ENCODE peak calls at places on chromosomes 5 and 9, in four cellular contexts. One of them, this sample, is unnamed.

GRCh38 chr5:109239501-109239900 is 170.3 kb downstream of the PJA2 start:
- DNase-seq in fibroblast of mammary gland: no peak
- DNase-seq in hypothalamus: no peak
- DNase-seq in NCI-H510A treated with DMSO at 0.1 percent for 48 hours: no peak
- DNase-seq in this sample: no peak

GRCh38 chr9:105127863-105128220 is 116.6 kb upstream of the SLC44A1 start:
- DNase-seq in fibroblast of mammary gland: no peak
- DNase-seq in hypothalamus: no peak
- DNase-seq in NCI-H510A treated with DMSO at 0.1 percent for 48 hours: no peak
- DNase-seq in this sample: no peak

GRCh38 chr9:87063246-87063645 is 115.9 kb upstream of the GAS1 start:
- DNase-seq in fibroblast of mammary gland: peak
- DNase-seq in hypothalamus: no peak
- DNase-seq in NCI-H510A treated with DMSO at 0.1 percent for 48 hours: no peak
- DNase-seq in this sample: no peak

GRCh38 chr5:173771743-173772406 is 116.3 kb upstream of the CPEB4 start:
- DNase-seq in fibroblast of mammary gland: no peak
- DNase-seq in hypothalamus: no peak
- DNase-seq in NCI-H510A treated with DMSO at 0.1 percent for 48 hours: no peak
- DNase-seq in this sample: no peak

GRCh38 chr5:143355710-143356109 is 47.8 kb downstream of the NR3C1 start:
- DNase-seq in fibroblast of mammary gland: peak
- DNase-seq in hypothalamus: no peak
- DNase-seq in NCI-H510A treated with DMSO at 0.1 percent for 48 hours: peak
- DNase-seq in this sample: peak

GRCh38 chr5:148846930-148847329 is 20.5 kb downstream of the ADRB2 start:
- DNase-seq in fibroblast of mammary gland: peak
- DNase-seq in hypothalamus: no peak
- DNase-seq in NCI-H510A treated with DMSO at 0.1 percent for 48 hours: no peak
- DNase-seq in this sample: no peak

GRCh38 chr5:147642666-147643065 is 132.8 kb upstream of the DPYSL3 start:
- DNase-seq in fibroblast of mammary gland: no peak
- DNase-seq in hypothalamus: no peak
- DNase-seq in NCI-H510A treated with DMSO at 0.1 percent for 48 hours: no peak
- DNase-seq in this sample: no peak

GRCh38 chr5:132226516-132227234 is 978 bp downstream of the P4HA2 start:
- DNase-seq in fibroblast of mammary gland: peak
- DNase-seq in hypothalamus: no peak
- DNase-seq in NCI-H510A treated with DMSO at 0.1 percent for 48 hours: no peak
- DNase-seq in this sample: no peak

GRCh38 chr5:112799661-112800060 is 61.4 kb upstream of the SRP19 start:
- DNase-seq in fibroblast of mammary gland: no peak
- DNase-seq in hypothalamus: no peak
- DNase-seq in NCI-H510A treated with DMSO at 0.1 percent for 48 hours: no peak
- DNase-seq in this sample: no peak

GRCh38 chr9:120935383-120935857 is 8.8 kb upstream of the TRAF1 start:
- DNase-seq in fibroblast of mammary gland: peak
- DNase-seq in hypothalamus: peak
- DNase-seq in NCI-H510A treated with DMSO at 0.1 percent for 48 hours: peak
- DNase-seq in this sample: peak

GRCh38 chr5:84248013-84248412 is 136.7 kb downstream of the EDIL3 start:
- DNase-seq in fibroblast of mammary gland: no peak
- DNase-seq in hypothalamus: no peak
- DNase-seq in NCI-H510A treated with DMSO at 0.1 percent for 48 hours: no peak
- DNase-seq in this sample: peak

GRCh38 chr9:129863059-129863690 is 27.9 kb downstream of the USP20 start:
- DNase-seq in fibroblast of mammary gland: peak
- DNase-seq in hypothalamus: no peak
- DNase-seq in NCI-H510A treated with DMSO at 0.1 percent for 48 hours: no peak
- DNase-seq in this sample: no peak

GRCh38 chr5:105806601-105807000 is 1864.1 kb downstream of the EFNA5 start:
- DNase-seq in fibroblast of mammary gland: no peak
- DNase-seq in hypothalamus: no peak
- DNase-seq in NCI-H510A treated with DMSO at 0.1 percent for 48 hours: no peak
- DNase-seq in this sample: no peak

GRCh38 chr5:160366230-160366629 is 4.2 kb downstream of the C1QTNF2 start:
- DNase-seq in fibroblast of mammary gland: no peak
- DNase-seq in hypothalamus: no peak
- DNase-seq in NCI-H510A treated with DMSO at 0.1 percent for 48 hours: no peak
- DNase-seq in this sample: no peak

GRCh38 chr5:142012186-142012785 is 541 bp downstream of the GNPDA1 start:
- DNase-seq in fibroblast of mammary gland: peak
- DNase-seq in hypothalamus: peak
- DNase-seq in NCI-H510A treated with DMSO at 0.1 percent for 48 hours: peak
- DNase-seq in this sample: no peak

GRCh38 chr5:108503986-108504385 is 122.1 kb upstream of the FBXL17 start:
- DNase-seq in fibroblast of mammary gland: peak
- DNase-seq in hypothalamus: no peak
- DNase-seq in NCI-H510A treated with DMSO at 0.1 percent for 48 hours: no peak
- DNase-seq in this sample: no peak

GRCh38 chr5:95842955-95843544 is 20.5 kb upstream of the GLRX start:
- DNase-seq in fibroblast of mammary gland: peak
- DNase-seq in hypothalamus: no peak
- DNase-seq in NCI-H510A treated with DMSO at 0.1 percent for 48 hours: no peak
- DNase-seq in this sample: no peak

GRCh38 chr5:169107316-169107715 is 193.6 kb downstream of the SLIT3 start:
- DNase-seq in fibroblast of mammary gland: no peak
- DNase-seq in hypothalamus: no peak
- DNase-seq in NCI-H510A treated with DMSO at 0.1 percent for 48 hours: no peak
- DNase-seq in this sample: no peak

GRCh38 chr5:21263361-21263760 is 1275.4 kb upstream of the CDH18 start:
- DNase-seq in fibroblast of mammary gland: no peak
- DNase-seq in hypothalamus: no peak
- DNase-seq in NCI-H510A treated with DMSO at 0.1 percent for 48 hours: no peak
- DNase-seq in this sample: no peak

GRCh38 chr5:5605170-5605764 is 182.8 kb downstream of the ICE1 start:
- DNase-seq in fibroblast of mammary gland: no peak
- DNase-seq in hypothalamus: no peak
- DNase-seq in NCI-H510A treated with DMSO at 0.1 percent for 48 hours: no peak
- DNase-seq in this sample: no peak

GRCh38 chr5:5436206-5436765 is 13.8 kb downstream of the ICE1 start:
- DNase-seq in fibroblast of mammary gland: no peak
- DNase-seq in hypothalamus: no peak
- DNase-seq in NCI-H510A treated with DMSO at 0.1 percent for 48 hours: no peak
- DNase-seq in this sample: no peak

GRCh38 chr5:90294604-90295003 is 115.0 kb downstream of the CETN3 start:
- DNase-seq in fibroblast of mammary gland: no peak
- DNase-seq in hypothalamus: no peak
- DNase-seq in NCI-H510A treated with DMSO at 0.1 percent for 48 hours: peak
- DNase-seq in this sample: no peak

GRCh38 chr5:124438390-124439380 is 307.8 kb downstream of the ZNF608 start:
- DNase-seq in fibroblast of mammary gland: no peak
- DNase-seq in hypothalamus: peak
- DNase-seq in NCI-H510A treated with DMSO at 0.1 percent for 48 hours: peak
- DNase-seq in this sample: no peak

GRCh38 chr9:2963307-2963706 is 119.4 kb upstream of the PUM3 start:
- DNase-seq in fibroblast of mammary gland: no peak
- DNase-seq in hypothalamus: no peak
- DNase-seq in NCI-H510A treated with DMSO at 0.1 percent for 48 hours: no peak
- DNase-seq in this sample: no peak

GRCh38 chr5:142847898-142848790 is 78.0 kb downstream of the ARHGAP26 start:
- DNase-seq in fibroblast of mammary gland: no peak
- DNase-seq in hypothalamus: no peak
- DNase-seq in NCI-H510A treated with DMSO at 0.1 percent for 48 hours: no peak
- DNase-seq in this sample: no peak

GRCh38 chr5:92378961-92379611 is 996.0 kb upstream of the ARRDC3 start:
- DNase-seq in fibroblast of mammary gland: peak
- DNase-seq in hypothalamus: no peak
- DNase-seq in NCI-H510A treated with DMSO at 0.1 percent for 48 hours: no peak
- DNase-seq in this sample: no peak

GRCh38 chr9:101512116-101512515 is 21.5 kb upstream of the RNF20 start:
- DNase-seq in fibroblast of mammary gland: no peak
- DNase-seq in hypothalamus: no peak
- DNase-seq in NCI-H510A treated with DMSO at 0.1 percent for 48 hours: no peak
- DNase-seq in this sample: no peak

GRCh38 chr9:85900504-85901201 is 40.3 kb upstream of the NAA35 start:
- DNase-seq in fibroblast of mammary gland: peak
- DNase-seq in hypothalamus: no peak
- DNase-seq in NCI-H510A treated with DMSO at 0.1 percent for 48 hours: no peak
- DNase-seq in this sample: no peak

This sample was measured in NCI-H774.